ENCODE peak calls at places on chromosomes 6 and 20, in six cellular contexts. One of them, this sample, is unnamed.
A peak's percentile ranks its signal among the peaks of the same experiment; 100 is the strongest.

GRCh38 chr6:56897789-56898509 is 57.0 kb upstream of the BEND6 start:
- ATAC-seq in HCT116: no peak
- ATAC-seq in upper lobe of left lung: no peak
- ATAC-seq in HepG2: no peak
- ATAC-seq in K562: no peak
- ATAC-seq in GM12878: no peak
- ATAC-seq in this sample: no peak

GRCh38 chr6:127818149-127818548 is 82.7 kb downstream of the THEMIS start:
- ATAC-seq in HCT116: no peak
- ATAC-seq in upper lobe of left lung: no peak
- ATAC-seq in HepG2: no peak
- ATAC-seq in K562: no peak
- ATAC-seq in GM12878: no peak
- ATAC-seq in this sample: no peak

GRCh38 chr20:29408034-29408695 is 1849.3 kb upstream of the DEFB115 start:
- ATAC-seq in HCT116: no peak
- ATAC-seq in upper lobe of left lung: no peak
- ATAC-seq in HepG2: no peak
- ATAC-seq in K562: peak; percentile 27
- ATAC-seq in GM12878: no peak
- ATAC-seq in this sample: peak; percentile 36

GRCh38 chr20:4665591-4665990 is 56.1 kb upstream of the PRND start:
- ATAC-seq in HCT116: no peak
- ATAC-seq in upper lobe of left lung: no peak
- ATAC-seq in HepG2: no peak
- ATAC-seq in K562: no peak
- ATAC-seq in GM12878: peak; percentile 25
- ATAC-seq in this sample: no peak

GRCh38 chr20:47784599-47785320 is 521 bp downstream of the SULF2 start:
- ATAC-seq in HCT116: peak; percentile 54
- ATAC-seq in upper lobe of left lung: no peak
- ATAC-seq in HepG2: peak; percentile 35
- ATAC-seq in K562: no peak
- ATAC-seq in GM12878: peak; percentile 19
- ATAC-seq in this sample: peak; percentile 18

GRCh38 chr20:18677126-18677525 is 89.3 kb downstream of the DTD1 start:
- ATAC-seq in HCT116: no peak
- ATAC-seq in upper lobe of left lung: no peak
- ATAC-seq in HepG2: no peak
- ATAC-seq in K562: no peak
- ATAC-seq in GM12878: no peak
- ATAC-seq in this sample: no peak

GRCh38 chr6:121430514-121431460 is 4.7 kb upstream of the GJA1 start:
- ATAC-seq in HCT116: peak; percentile 46
- ATAC-seq in upper lobe of left lung: no peak
- ATAC-seq in HepG2: peak; percentile 88
- ATAC-seq in K562: no peak
- ATAC-seq in GM12878: no peak
- ATAC-seq in this sample: no peak

GRCh38 chr6:84074988-84075781 is 41.6 kb downstream of the MRAP2 start:
- ATAC-seq in HCT116: peak; percentile 86
- ATAC-seq in upper lobe of left lung: no peak
- ATAC-seq in HepG2: no peak
- ATAC-seq in K562: peak; percentile 98
- ATAC-seq in GM12878: no peak
- ATAC-seq in this sample: no peak

DNA sequence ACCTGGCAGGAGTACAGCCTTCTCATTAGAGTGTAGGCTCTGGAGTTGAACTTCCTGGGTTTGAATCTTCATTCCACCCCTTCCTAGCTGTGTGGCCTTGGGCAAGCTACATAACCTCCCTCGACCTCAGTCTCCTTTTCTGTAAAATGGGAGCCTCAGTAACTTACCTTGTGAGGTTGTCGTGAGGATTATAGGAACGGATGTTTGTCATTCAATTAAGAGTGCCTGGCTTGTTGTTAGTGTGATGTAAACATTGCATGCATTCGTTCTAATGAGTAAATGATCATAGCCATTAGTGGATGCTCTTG is 45.2 kb downstream of the TOX2 start:
- ATAC-seq in HCT116: no peak
- ATAC-seq in upper lobe of left lung: no peak
- ATAC-seq in HepG2: no peak
- ATAC-seq in K562: no peak
- ATAC-seq in GM12878: no peak
- ATAC-seq in this sample: no peak
- TF ChIP-seq CTCF in HCT116: no peak
- TF ChIP-seq CTCF in upper lobe of left lung: no peak
- TF ChIP-seq CTCF in HepG2: no peak
- TF ChIP-seq CTCF in K562: no peak
- TF ChIP-seq CTCF in GM12878: no peak
- TF ChIP-seq CTCF in this sample: no peak

GRCh38 chr20:19737025-19737424 is 21.0 kb upstream of the RIN2 start:
- ATAC-seq in HCT116: no peak
- ATAC-seq in upper lobe of left lung: peak; percentile 71
- ATAC-seq in HepG2: no peak
- ATAC-seq in K562: no peak
- ATAC-seq in GM12878: peak; percentile 95
- ATAC-seq in this sample: peak; percentile 84
- TF ChIP-seq POLR2AphosphoS5 in HCT116: no peak
- TF ChIP-seq POLR2AphosphoS5 in upper lobe of left lung: no peak
- TF ChIP-seq POLR2AphosphoS5 in HepG2: no peak
- TF ChIP-seq POLR2AphosphoS5 in K562: no peak
- TF ChIP-seq POLR2AphosphoS5 in GM12878: no peak
- TF ChIP-seq POLR2AphosphoS5 in this sample: peak; percentile 71

GRCh38 chr20:652611-653109 is 340 bp downstream of the SRXN1 start:
- ATAC-seq in HCT116: peak; percentile 35
- ATAC-seq in upper lobe of left lung: no peak
- ATAC-seq in HepG2: no peak
- ATAC-seq in K562: peak; percentile 2
- ATAC-seq in GM12878: no peak
- ATAC-seq in this sample: peak; percentile 23

GRCh38 chr20:651713-652610 is 1.0 kb downstream of the SRXN1 start:
- ATAC-seq in HCT116: peak; percentile 3
- ATAC-seq in upper lobe of left lung: no peak
- ATAC-seq in HepG2: peak; percentile 14
- ATAC-seq in K562: peak; percentile 36
- ATAC-seq in GM12878: peak; percentile 43
- ATAC-seq in this sample: no peak

GRCh38 chr20:653110-653589 is at the start of gene SRXN1:
- ATAC-seq in HCT116: peak; percentile 87
- ATAC-seq in upper lobe of left lung: peak; percentile 90
- ATAC-seq in HepG2: peak; percentile 87
- ATAC-seq in K562: peak; percentile 93
- ATAC-seq in GM12878: peak; percentile 95
- ATAC-seq in this sample: peak; percentile 97

GRCh38 chr20:654427-654770 is 1.4 kb upstream of the SRXN1 start:
- ATAC-seq in HCT116: no peak
- ATAC-seq in upper lobe of left lung: no peak
- ATAC-seq in HepG2: no peak
- ATAC-seq in K562: no peak
- ATAC-seq in GM12878: no peak
- ATAC-seq in this sample: no peak

GRCh38 chr20:653590-654426 is 808 bp upstream of the SRXN1 start:
- ATAC-seq in HCT116: peak; percentile 2
- ATAC-seq in upper lobe of left lung: no peak
- ATAC-seq in HepG2: peak; percentile 38
- ATAC-seq in K562: no peak
- ATAC-seq in GM12878: no peak
- ATAC-seq in this sample: no peak
- TF ChIP-seq POLR2A in HCT116: no peak
- TF ChIP-seq POLR2A in upper lobe of left lung: no peak
- TF ChIP-seq POLR2A in HepG2: no peak
- TF ChIP-seq POLR2A in K562: peak; percentile 78
- TF ChIP-seq POLR2A in GM12878: no peak
- TF ChIP-seq POLR2A in this sample: no peak

GRCh38 chr20:58629213-58629575 is 21.9 kb upstream of the STX16 start:
- ATAC-seq in HCT116: no peak
- ATAC-seq in upper lobe of left lung: no peak
- ATAC-seq in HepG2: no peak
- ATAC-seq in K562: no peak
- ATAC-seq in GM12878: no peak
- ATAC-seq in this sample: no peak

GRCh38 chr20:58627212-58628072 is 23.6 kb upstream of the STX16 start:
- ATAC-seq in HCT116: no peak
- ATAC-seq in upper lobe of left lung: no peak
- ATAC-seq in HepG2: no peak
- ATAC-seq in K562: no peak
- ATAC-seq in GM12878: peak; percentile 50
- ATAC-seq in this sample: no peak

GRCh38 chr20:58630063-58630462 is 21.0 kb upstream of the STX16 start:
- ATAC-seq in HCT116: peak; percentile 45
- ATAC-seq in upper lobe of left lung: no peak
- ATAC-seq in HepG2: no peak
- ATAC-seq in K562: no peak
- ATAC-seq in GM12878: no peak
- ATAC-seq in this sample: no peak

GRCh38 chr20:58626076-58626475 is 25.0 kb upstream of the STX16 start:
- ATAC-seq in HCT116: no peak
- ATAC-seq in upper lobe of left lung: no peak
- ATAC-seq in HepG2: no peak
- ATAC-seq in K562: no peak
- ATAC-seq in GM12878: no peak
- ATAC-seq in this sample: no peak

GRCh38 chr20:58628491-58629212 is 22.4 kb upstream of the STX16 start:
- ATAC-seq in HCT116: no peak
- ATAC-seq in upper lobe of left lung: no peak
- ATAC-seq in HepG2: no peak
- ATAC-seq in K562: peak; percentile 73
- ATAC-seq in GM12878: no peak
- ATAC-seq in this sample: no peak
- TF ChIP-seq CTCF in HCT116: no peak
- TF ChIP-seq CTCF in upper lobe of left lung: no peak
- TF ChIP-seq CTCF in HepG2: peak; percentile 27
- TF ChIP-seq CTCF in K562: peak; percentile 55
- TF ChIP-seq CTCF in GM12878: no peak
- TF ChIP-seq CTCF in this sample: no peak

GRCh38 chr6:139291813-139292619 is at the start of gene TXLNB:
- ATAC-seq in HCT116: peak; percentile 59
- ATAC-seq in upper lobe of left lung: peak; percentile 86
- ATAC-seq in HepG2: no peak
- ATAC-seq in K562: no peak
- ATAC-seq in GM12878: peak; percentile 88
- ATAC-seq in this sample: peak; percentile 88

GRCh38 chr6:139288496-139289040 is 3.2 kb downstream of the TXLNB start:
- ATAC-seq in HCT116: no peak
- ATAC-seq in upper lobe of left lung: no peak
- ATAC-seq in HepG2: no peak
- ATAC-seq in K562: no peak
- ATAC-seq in GM12878: no peak
- ATAC-seq in this sample: no peak

GRCh38 chr6:139287868-139288267 is 3.9 kb downstream of the TXLNB start:
- ATAC-seq in HCT116: no peak
- ATAC-seq in upper lobe of left lung: no peak
- ATAC-seq in HepG2: no peak
- ATAC-seq in K562: no peak
- ATAC-seq in GM12878: peak; percentile 5
- ATAC-seq in this sample: no peak

GRCh38 chr6:139289233-139289632 is 2.6 kb downstream of the TXLNB start:
- ATAC-seq in HCT116: no peak
- ATAC-seq in upper lobe of left lung: no peak
- ATAC-seq in HepG2: no peak
- ATAC-seq in K562: no peak
- ATAC-seq in GM12878: no peak
- ATAC-seq in this sample: no peak

DNA sequence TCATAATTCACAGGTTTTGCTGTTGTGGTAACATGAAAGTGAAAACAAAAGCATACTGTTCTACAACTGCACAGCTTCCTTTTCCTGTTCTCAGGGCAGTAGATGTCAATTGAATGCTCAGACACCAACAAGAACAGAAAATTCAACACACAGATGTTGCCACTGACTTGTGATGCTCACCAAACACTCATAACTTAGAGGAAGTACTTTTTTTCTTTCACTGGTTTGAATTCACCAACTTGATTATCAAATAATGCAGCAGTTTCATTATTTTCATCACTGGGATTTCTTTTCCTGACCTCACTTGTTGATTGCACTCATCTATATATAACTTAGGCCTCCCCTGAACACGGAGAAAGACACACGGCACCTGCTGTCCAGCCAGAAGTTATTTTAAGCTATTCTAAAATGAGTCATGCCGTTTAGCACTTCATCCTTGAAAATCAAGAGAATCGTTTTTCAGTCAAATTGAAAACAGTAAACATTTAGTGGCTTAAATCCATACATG is 957 bp downstream of the TXLNB start:
- ATAC-seq in HCT116: no peak
- ATAC-seq in upper lobe of left lung: peak; percentile 80
- ATAC-seq in HepG2: no peak
- ATAC-seq in K562: no peak
- ATAC-seq in GM12878: peak; percentile 79
- ATAC-seq in this sample: peak; percentile 75
- TF ChIP-seq POLR2AphosphoS5 in HCT116: no peak
- TF ChIP-seq POLR2AphosphoS5 in upper lobe of left lung: peak; percentile 10
- TF ChIP-seq POLR2AphosphoS5 in HepG2: no peak
- TF ChIP-seq POLR2AphosphoS5 in K562: no peak
- TF ChIP-seq POLR2AphosphoS5 in GM12878: peak; percentile 56
- TF ChIP-seq POLR2AphosphoS5 in this sample: peak; percentile 50

GRCh38 chr6:27168586-27169443 is 78.7 kb upstream of the PRSS16 start:
- ATAC-seq in HCT116: peak; percentile 59
- ATAC-seq in upper lobe of left lung: no peak
- ATAC-seq in HepG2: no peak
- ATAC-seq in K562: peak; percentile 58
- ATAC-seq in GM12878: no peak
- ATAC-seq in this sample: no peak
- TF ChIP-seq POLR2A in HCT116: no peak
- TF ChIP-seq POLR2A in upper lobe of left lung: no peak
- TF ChIP-seq POLR2A in HepG2: no peak
- TF ChIP-seq POLR2A in K562: no peak
- TF ChIP-seq POLR2A in GM12878: no peak
- TF ChIP-seq POLR2A in this sample: no peak

DNA sequence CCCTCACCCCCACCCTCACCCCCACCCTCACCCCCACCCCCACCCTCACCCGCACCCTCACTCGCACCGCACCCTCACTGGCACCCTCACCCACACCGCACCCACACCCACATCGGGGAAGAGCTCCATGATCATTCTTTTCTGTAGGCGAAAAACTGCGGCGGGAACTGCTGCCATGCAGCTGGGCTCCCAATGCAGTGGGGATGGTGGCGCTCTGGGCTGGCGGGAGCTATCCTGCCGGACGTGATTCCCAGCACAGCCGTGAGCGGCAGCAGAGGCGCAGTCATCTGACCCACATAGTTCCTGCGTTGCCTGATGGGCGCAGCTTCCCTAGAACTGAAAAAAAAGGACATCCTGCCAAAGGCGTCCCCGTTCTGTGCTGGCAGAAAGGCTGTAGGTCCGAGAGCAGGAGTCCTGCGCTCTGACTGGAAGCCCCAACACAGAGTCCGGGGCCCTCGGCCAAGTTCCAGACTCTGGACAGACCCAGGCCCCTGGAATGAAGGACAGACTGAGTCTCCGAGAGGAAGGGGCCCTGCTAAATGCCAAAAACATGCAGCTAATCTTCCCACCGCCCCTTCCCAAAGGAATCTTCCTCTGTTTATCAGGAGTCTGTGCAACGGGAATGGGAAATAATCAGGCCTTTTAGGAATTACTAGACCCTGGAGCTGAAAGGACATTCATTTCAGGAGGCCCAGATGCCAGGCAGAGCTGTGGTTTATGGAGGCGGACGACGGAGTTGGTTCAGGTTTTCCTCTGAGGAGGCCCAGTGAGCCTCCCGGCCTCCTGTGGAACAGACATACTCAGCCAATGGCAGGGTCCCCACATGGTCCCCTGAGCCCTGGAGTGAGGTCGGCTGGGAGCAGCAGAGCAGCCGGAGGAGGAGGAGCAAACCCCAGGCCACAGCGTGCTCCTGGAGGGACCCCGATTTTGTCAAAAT is 14.1 kb upstream of the TCFL5 start:
- ATAC-seq in HCT116: peak; percentile 92
- ATAC-seq in upper lobe of left lung: peak; percentile 79
- ATAC-seq in HepG2: peak; percentile 85
- ATAC-seq in K562: peak; percentile 97
- ATAC-seq in GM12878: no peak
- ATAC-seq in this sample: peak; percentile 92
- TF ChIP-seq CTCF in HCT116: peak; percentile 56
- TF ChIP-seq CTCF in upper lobe of left lung: peak; percentile 46
- TF ChIP-seq CTCF in HepG2: peak; percentile 92
- TF ChIP-seq CTCF in K562: peak; percentile 94
- TF ChIP-seq CTCF in GM12878: no peak
- TF ChIP-seq CTCF in this sample: peak; percentile 65